ENCODE peak calls at places on chromosomes 3 and 15, in four cellular contexts. W is IMR-90, H is neuronal stem cell, Z is mesendoderm. U is an unnamed sample.

GRCh38 chr3:110593749-110594148 is 477.9 kb upstream of the NECTIN3 start:
- DNase-seq in W (no peak), H (no peak), Z (no peak), U (no peak)

GRCh38 chr15:19973718-19974117 is 567.9 kb downstream of the GOLGA6L6 start:
- DNase-seq in W (no peak), H (no peak), Z (no peak), U (no peak)

GRCh38 chr15:26864664-26865191 is 2.1 kb upstream of the GABRA5 start:
- DNase-seq in W (peak; percentile 36), H (peak; percentile 65), Z (peak; percentile 84), U (peak; percentile 61)

GRCh38 chr15:88987951-88988671 is 74.9 kb upstream of the MFGE8 start:
- DNase-seq in W (peak; percentile 73), H (no peak), Z (peak; percentile 88), U (peak; percentile 72)

GRCh38 chr3:135240426-135240825 is 445.4 kb downstream of the EPHB1 start:
- DNase-seq in W (no peak), H (no peak), Z (peak; percentile 65), U (peak; percentile 56)

GRCh38 chr3:105764378-105765376 is 104.1 kb downstream of the CBLB start:
- DNase-seq in W (no peak), H (no peak), Z (no peak), U (no peak)

GRCh38 chr15:55284461-55284860 is 5.2 kb downstream of the RAB27A start:
- DNase-seq in W (no peak), H (no peak), Z (no peak), U (no peak)

GRCh38 chr3:19931767-19932188 is 2.2 kb downstream of the EFHB start:
- DNase-seq in W (no peak), H (no peak), Z (no peak), U (no peak)

GRCh38 chr15:72288796-72289596 is 16.6 kb upstream of the PARP6 start:
- DNase-seq in W (no peak), H (no peak), Z (no peak), U (peak; percentile 33)

GRCh38 chr3:99532246-99532645 is 106.1 kb upstream of the COL8A1 start:
- DNase-seq in W (peak; percentile 77), H (peak; percentile 38), Z (peak; percentile 95), U (peak; percentile 88)

GRCh38 chr3:129305592-129306091 is 27.0 kb downstream of the HMCES start:
- DNase-seq in W (peak; percentile 83), H (peak; percentile 96), Z (peak; percentile 99), U (peak; percentile 100)

GRCh38 chr3:39460677-39461076 is 6.8 kb upstream of the MOBP start:
- DNase-seq in W (no peak), H (no peak), Z (no peak), U (no peak)

GRCh38 chr3:43442872-43443395 is 156.6 kb downstream of the SNRK start:
- DNase-seq in W (no peak), H (no peak), Z (no peak), U (no peak)

GRCh38 chr15:66484539-66485112 is 12.9 kb downstream of the SNAPC5 start:
- DNase-seq in W (no peak), H (no peak), Z (no peak), U (no peak)

GRCh38 chr3:73498764-73499622 is 125.7 kb downstream of the PDZRN3 start:
- DNase-seq in W (peak; percentile 43), H (no peak), Z (no peak), U (no peak)

GRCh38 chr3:32322311-32322710 is 69.3 kb upstream of the CMTM7 start:
- DNase-seq in W (no peak), H (no peak), Z (peak; percentile 48), U (no peak)

GRCh38 chr3:121995190-121996137 is 26.6 kb downstream of the ILDR1 start:
- DNase-seq in W (peak; percentile 75), H (peak; percentile 35), Z (peak; percentile 90), U (peak; percentile 82)

GRCh38 chr3:149567307-149567861 is 90.4 kb downstream of the WWTR1 start:
- DNase-seq in W (no peak), H (no peak), Z (no peak), U (no peak)

GRCh38 chr3:36992806-36993325 is at the start of gene EPM2AIP1:
- DNase-seq in W (no peak), H (no peak), Z (no peak), U (no peak)

GRCh38 chr15:78822514-78822913 is 11.2 kb upstream of the ADAMTS7 start:
- DNase-seq in W (no peak), H (no peak), Z (no peak), U (no peak)

GRCh38 chr3:28575100-28575747 is 226.6 kb upstream of the AZI2 start:
- DNase-seq in W (no peak), H (peak; percentile 45), Z (peak; percentile 84), U (peak; percentile 79)

GRCh38 chr3:37935290-37935668 is 55.3 kb upstream of the VILL start:
- DNase-seq in W (peak; percentile 49), H (no peak), Z (no peak), U (no peak)

GRCh38 chr3:184234224-184234623 is 4.8 kb downstream of the VWA5B2 start:
- DNase-seq in W (peak; percentile 83), H (no peak), Z (no peak), U (no peak)

GRCh38 chr3:129688310-129688895 is 81.9 kb upstream of the PLXND1 start:
- DNase-seq in W (peak; percentile 74), H (peak; percentile 72), Z (peak; percentile 77), U (peak; percentile 65)

GRCh38 chr15:60496853-60497252 is 17.9 kb upstream of the ICE2 start:
- DNase-seq in W (no peak), H (no peak), Z (no peak), U (no peak)

DNA sequence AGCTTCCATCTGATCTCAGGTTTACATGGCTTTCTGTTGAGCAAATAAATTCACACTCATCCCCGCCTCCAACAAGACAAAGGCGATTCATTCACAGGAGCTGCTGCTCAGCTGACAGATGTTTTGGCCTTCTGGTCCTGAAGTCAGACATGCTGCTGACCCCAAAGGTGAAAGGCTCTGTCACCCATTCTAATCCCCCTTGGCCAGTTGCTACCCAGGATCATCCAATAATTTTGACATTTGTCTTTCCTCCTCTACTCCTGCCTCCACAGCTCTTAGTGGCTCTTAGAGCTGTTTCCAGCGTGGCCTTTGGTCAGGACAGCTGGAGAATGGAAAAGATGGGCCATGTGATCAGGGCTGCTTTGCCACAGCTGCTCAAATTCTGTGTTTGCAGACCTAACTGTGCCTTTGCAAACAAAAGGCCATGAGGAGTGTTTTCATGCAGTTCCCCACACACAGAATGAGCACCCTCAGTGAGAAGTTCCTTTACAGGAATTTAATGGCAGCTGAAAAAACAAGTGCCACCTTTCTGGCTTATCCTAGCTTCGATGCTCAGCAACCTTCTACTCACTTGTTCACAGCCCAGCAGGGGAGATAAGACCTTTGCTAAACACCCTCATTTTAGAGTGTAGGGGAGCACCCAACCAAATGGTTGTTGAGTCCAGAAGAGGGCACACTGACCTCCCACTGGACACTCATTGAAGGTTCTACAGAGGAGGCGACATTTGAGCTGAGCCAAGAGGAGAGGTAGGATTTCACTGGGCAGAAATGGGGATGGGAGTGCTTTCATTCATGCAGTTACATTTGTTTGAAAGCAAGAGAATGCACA is 39.0 kb downstream of the CYP19A1 start:
- DNase-seq in W (no peak), H (no peak), Z (no peak), U (no peak)
- H3K4me2 ChIP-seq in W (no peak overlapping the region), H (no peak overlapping the region), Z (no peak overlapping the region), U (no peak overlapping the region)

DNA sequence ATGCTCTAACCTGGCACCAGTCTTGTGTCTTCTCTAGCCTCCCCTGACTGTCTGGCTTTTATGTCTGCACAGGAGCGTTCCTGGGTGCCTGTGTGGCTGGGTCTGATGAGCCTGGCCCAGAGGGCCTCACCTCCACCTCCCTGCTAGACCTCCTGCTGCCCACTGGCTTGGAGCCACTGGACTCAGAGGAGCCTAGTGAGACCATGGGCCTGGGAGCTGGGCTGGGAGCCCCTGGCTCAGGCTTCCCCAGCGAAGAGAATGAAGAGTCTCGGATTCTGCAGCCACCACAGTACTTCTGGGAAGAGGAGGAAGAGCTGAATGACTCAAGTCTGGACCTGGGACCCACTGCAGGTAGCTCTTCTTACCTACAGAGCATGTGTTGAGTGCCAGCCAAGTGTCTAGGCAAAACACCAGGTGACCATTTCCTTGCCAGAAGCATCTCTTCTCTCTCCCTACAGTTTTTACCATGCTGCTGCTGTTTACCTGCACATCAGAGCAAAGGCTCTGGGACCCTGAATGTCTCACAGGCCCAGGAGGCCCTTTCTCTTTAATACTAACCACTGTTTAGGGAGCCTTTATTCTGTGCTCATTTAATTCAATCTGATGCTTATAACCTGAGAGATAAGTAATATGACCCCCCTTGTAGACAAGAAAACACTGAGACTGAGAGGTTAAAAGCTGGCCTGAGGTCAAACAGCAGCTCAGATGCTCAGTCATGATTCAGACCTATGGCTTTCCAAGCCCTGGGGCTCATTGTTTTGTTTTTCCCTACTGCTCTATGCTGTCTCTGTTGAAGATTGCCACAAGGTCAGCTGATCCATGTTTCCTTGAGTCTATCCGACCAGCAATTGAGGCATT is 10.4 kb downstream of the PODXL2 start:
- DNase-seq in W (peak; percentile 47), H (no peak), Z (peak; percentile 52), U (no peak)
- H3K18ac ChIP-seq in W (no peak overlapping the region), H (no peak overlapping the region), Z (no peak overlapping the region), U (no peak overlapping the region)

GRCh38 chr3:124384527-124384926 is 345.7 kb upstream of the UMPS start:
- DNase-seq in W (no peak), H (no peak), Z (no peak), U (no peak)
- H3K4me2 ChIP-seq in W (no peak overlapping the region), H (no peak overlapping the region), Z (no peak overlapping the region), U (no peak overlapping the region)

DNA sequence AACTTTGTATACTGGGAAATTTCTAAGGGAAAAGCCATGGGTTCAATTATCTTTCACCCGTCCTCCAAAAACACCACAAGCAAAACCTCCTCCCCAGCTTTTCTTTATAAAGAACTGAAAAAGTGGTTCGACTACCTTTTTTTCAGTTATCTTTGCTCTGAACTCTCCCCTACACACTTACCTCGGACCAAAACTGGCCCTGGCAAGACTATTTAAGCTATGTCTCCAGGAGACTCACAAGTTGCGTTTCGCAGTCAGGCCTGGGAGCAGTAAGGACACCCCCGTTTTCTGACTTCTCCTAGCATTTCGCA is 645 bp downstream of the COPS2 start:
- DNase-seq in W (no peak), H (no peak), Z (no peak), U (no peak)
- H3K18ac ChIP-seq in W (peak overlapping the region; percentile 61), H (peak overlapping the region; percentile 90), Z (no peak overlapping the region), U (peak overlapping the region; percentile 61)

GRCh38 chr3:25899352-25900101 is 109.6 kb downstream of the OXSM start:
- DNase-seq in W (no peak), H (no peak), Z (peak; percentile 78), U (no peak)
- H3K4me2 ChIP-seq in W (no peak overlapping the region), H (no peak overlapping the region), Z (no peak overlapping the region), U (no peak overlapping the region)

GRCh38 chr3:124781706-124782376 is 51.6 kb downstream of the UMPS start:
- DNase-seq in W (no peak), H (no peak), Z (no peak), U (no peak)
- H3K18ac ChIP-seq in W (no peak overlapping the region), H (no peak overlapping the region), Z (no peak overlapping the region), U (no peak overlapping the region)

U was measured in H9.